ENCODE peak calls at places on chromosomes 4 and X, in nine cellular contexts. H, D, F, X, G, A, Y, L and P are unnamed samples.

GRCh38 chrX:55715847-55716246 is 1.7 kb upstream of the RRAGB start:
- DNase-seq in H (no peak), D (no peak), F (no peak), X (no peak), G (no peak), A (peak), Y (no peak), L (no peak), P (no peak)

GRCh38 chr4:176641237-176641636 is 151.5 kb downstream of the VEGFC start:
- DNase-seq in H (peak), D (no peak), F (no peak), X (no peak), G (peak), A (no peak), Y (no peak), L (no peak), P (no peak)

GRCh38 chr4:110484767-110485166 is 8.8 kb downstream of the ENPEP start:
- DNase-seq in H (peak), D (no peak), F (no peak), X (no peak), G (peak), A (no peak), Y (no peak), L (no peak), P (no peak)

GRCh38 chrX:45129055-45129454 is 71.6 kb downstream of the DIPK2B start:
- DNase-seq in H (no peak), D (no peak), F (no peak), X (no peak), G (no peak), A (no peak), Y (no peak), L (no peak), P (no peak)

GRCh38 chr4:99324978-99325377 is 3.8 kb upstream of the ADH1B start:
- DNase-seq in H (peak), D (peak), F (peak), X (no peak), G (peak), A (peak), Y (peak), L (no peak), P (no peak)

GRCh38 chr4:152273343-152273742 is 262.5 kb downstream of the FBXW7 start:
- DNase-seq in H (no peak), D (no peak), F (no peak), X (no peak), G (peak), A (no peak), Y (no peak), L (no peak), P (no peak)

GRCh38 chr4:3470244-3471097 is 7.4 kb downstream of the DOK7 start:
- DNase-seq in H (peak), D (no peak), F (no peak), X (no peak), G (peak), A (no peak), Y (no peak), L (no peak), P (no peak)

GRCh38 chr4:3232871-3233271 is 16.1 kb upstream of the MSANTD1 start:
- DNase-seq in H (no peak), D (no peak), F (no peak), X (no peak), G (no peak), A (no peak), Y (no peak), L (no peak), P (no peak)

GRCh38 chr4:124334119-124334518 is 378.4 kb downstream of the ANKRD50 start:
- DNase-seq in H (peak), D (no peak), F (no peak), X (no peak), G (peak), A (peak), Y (no peak), L (no peak), P (no peak)

GRCh38 chrX:136643243-136643642 is 4.7 kb upstream of the CD40LG start:
- DNase-seq in H (no peak), D (no peak), F (no peak), X (no peak), G (no peak), A (no peak), Y (no peak), L (no peak), P (no peak)

GRCh38 chrX:114532093-114532805 is 51.6 kb upstream of the HTR2C start:
- DNase-seq in H (peak), D (no peak), F (no peak), X (no peak), G (no peak), A (no peak), Y (no peak), L (no peak), P (no peak)

DNA sequence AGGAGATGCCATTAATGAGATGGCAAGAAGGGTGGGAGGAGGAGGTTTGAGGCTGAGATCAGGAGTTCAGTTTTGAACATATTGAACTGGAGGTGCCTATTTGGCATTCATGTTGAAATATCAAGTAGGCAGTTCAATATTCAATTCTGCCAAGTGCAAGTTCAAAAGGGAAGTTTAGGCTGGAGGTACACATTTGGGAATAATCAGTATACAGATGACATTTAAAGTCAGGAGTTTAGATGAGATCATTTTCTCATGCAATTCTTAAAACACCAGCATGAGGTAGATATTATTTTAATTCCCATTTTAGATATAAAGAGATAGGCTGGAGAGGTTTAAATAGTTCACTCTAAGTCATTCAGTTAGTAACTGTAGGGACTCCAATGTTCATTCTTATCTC is 26.1 kb downstream of the COQ2 start:
- DNase-seq in H (no peak), D (no peak), F (no peak), X (no peak), G (no peak), A (no peak), Y (no peak), L (no peak), P (no peak)
- H3K27ac ChIP-seq in H (peak), D (no peak), F (no peak), X (no peak), G (no peak), A (no peak), Y (no peak), L (no peak), P (no peak)

GRCh38 chr4:180557348-180557747 is 1685.9 kb upstream of the TENM3 start:
- DNase-seq in H (no peak), D (no peak), F (no peak), X (no peak), G (no peak), A (peak), Y (no peak), L (no peak), P (no peak)

GRCh38 chr4:180560896-180561295 is 1682.3 kb upstream of the TENM3 start:
- DNase-seq in H (peak), D (no peak), F (no peak), X (no peak), G (peak), A (no peak), Y (no peak), L (no peak), P (no peak)

GRCh38 chr4:180563977-180564376 is 1679.2 kb upstream of the TENM3 start:
- DNase-seq in H (peak), D (no peak), F (no peak), X (no peak), G (no peak), A (no peak), Y (peak), L (no peak), P (no peak)

DNA sequence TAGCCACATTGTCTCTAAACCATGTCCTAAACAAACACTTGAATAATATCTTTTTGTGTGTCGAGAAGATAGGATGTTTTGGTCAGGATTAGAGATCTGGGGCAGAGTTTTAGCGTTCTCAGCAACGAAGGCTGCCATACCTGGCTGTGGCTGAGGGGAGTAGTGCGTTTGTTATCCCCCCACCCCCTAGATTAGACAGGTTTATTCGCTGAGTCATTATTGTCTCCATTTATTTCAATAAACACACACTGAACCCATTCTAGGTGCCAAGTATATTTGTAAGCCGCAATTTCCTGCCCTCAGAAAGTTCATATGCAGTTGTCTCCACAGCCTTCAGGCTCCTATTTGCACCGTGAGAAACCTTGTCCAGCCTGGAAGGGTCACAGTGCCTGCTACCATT is 1684.8 kb upstream of the TENM3 start:
- DNase-seq in H (no peak), D (no peak), F (no peak), X (no peak), G (no peak), A (peak), Y (no peak), L (no peak), P (no peak)
- H3K27ac ChIP-seq in H (no peak), D (no peak), F (no peak), X (no peak), G (no peak), A (no peak), Y (no peak), L (no peak), P (no peak)

DNA sequence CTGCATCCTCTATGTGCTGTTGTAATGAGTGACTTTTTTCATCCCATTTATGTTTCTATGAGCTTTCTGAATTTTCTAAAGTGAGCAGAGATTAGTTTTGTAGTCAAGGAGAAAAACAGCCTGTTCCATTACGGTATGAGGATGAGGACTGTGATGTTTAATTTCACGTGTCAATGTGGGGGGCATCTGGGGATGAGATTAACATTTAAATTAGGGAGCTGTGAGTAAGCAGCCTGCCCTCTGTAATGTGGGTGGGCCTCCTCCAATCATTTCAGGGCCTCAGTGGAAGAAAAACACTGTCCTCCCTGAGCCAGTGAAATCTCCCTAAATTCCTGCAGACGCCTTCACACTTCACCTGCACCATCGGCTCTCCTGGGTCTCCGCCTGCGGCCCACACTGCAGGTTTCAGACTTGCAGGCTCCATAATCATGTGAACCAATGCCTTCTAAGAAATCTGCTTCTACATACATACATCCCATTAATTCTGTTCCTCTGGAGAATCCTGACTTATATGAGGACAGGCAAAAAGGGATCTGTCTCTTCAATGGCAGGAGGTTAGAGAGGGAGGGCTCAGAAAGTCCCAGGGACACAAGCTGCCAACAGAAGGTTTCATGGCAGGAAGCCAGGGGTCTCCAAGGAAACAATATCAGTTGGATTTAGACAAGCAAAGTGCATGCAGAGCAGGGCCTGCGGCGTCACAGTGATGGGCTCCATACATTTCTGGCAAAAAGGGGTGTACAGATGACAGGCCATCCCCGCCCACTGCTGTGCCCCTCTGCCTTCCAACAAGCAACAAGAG is 121.6 kb downstream of the AFAP1 start:
- DNase-seq in H (peak), D (no peak), F (no peak), X (no peak), G (peak), A (no peak), Y (peak), L (no peak), P (no peak)
- H3K27ac ChIP-seq in H (no peak), D (no peak), F (no peak), X (no peak), G (peak), A (no peak), Y (peak), L (peak), P (no peak)

DNA sequence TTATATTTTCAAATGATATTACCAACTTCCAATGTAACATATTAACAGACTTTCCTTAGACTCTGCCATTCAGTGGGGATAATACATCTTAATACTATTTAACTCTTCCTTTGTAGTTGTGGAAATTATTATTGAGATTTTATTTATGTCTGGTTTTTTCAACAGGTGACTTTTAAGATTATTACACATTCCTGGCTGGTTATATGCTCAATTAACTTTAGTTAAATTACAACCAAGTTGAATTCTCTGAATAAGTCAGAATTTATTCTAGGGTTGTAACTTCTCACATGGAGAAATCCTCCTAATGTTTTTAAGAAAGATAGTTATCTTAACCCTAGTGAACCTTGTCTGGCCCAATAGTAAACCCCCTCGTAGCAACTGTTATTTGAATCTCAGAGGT is 107.3 kb downstream of the SLC10A6 start:
- DNase-seq in H (no peak), D (no peak), F (no peak), X (no peak), G (no peak), A (no peak), Y (no peak), L (no peak), P (no peak)
- H3K27ac ChIP-seq in H (no peak), D (no peak), F (no peak), X (no peak), G (no peak), A (no peak), Y (no peak), L (no peak), P (no peak)

GRCh38 chr4:135283934-135284333 is 1082.3 kb upstream of the PABPC4L start:
- DNase-seq in H (no peak), D (no peak), F (no peak), X (no peak), G (no peak), A (no peak), Y (no peak), L (no peak), P (no peak)
- H3K27ac ChIP-seq in H (no peak), D (no peak), F (no peak), X (no peak), G (no peak), A (no peak), Y (no peak), L (no peak), P (no peak)

GRCh38 chr4:77040265-77040664 is 35.5 kb downstream of the CCNI start:
- DNase-seq in H (peak), D (no peak), F (no peak), X (no peak), G (peak), A (no peak), Y (no peak), L (no peak), P (no peak)

GRCh38 chr4:77044458-77045124 is 31.2 kb downstream of the CCNI start:
- DNase-seq in H (peak), D (no peak), F (no peak), X (peak), G (peak), A (peak), Y (no peak), L (no peak), P (no peak)

GRCh38 chr4:77040856-77041576 is 34.8 kb downstream of the CCNI start:
- DNase-seq in H (peak), D (no peak), F (no peak), X (no peak), G (peak), A (no peak), Y (no peak), L (no peak), P (no peak)

GRCh38 chr4:77045490-77045889 is 30.3 kb downstream of the CCNI start:
- DNase-seq in H (peak), D (no peak), F (no peak), X (no peak), G (peak), A (peak), Y (no peak), L (no peak), P (no peak)

GRCh38 chr4:77043507-77044131 is 32.2 kb downstream of the CCNI start:
- DNase-seq in H (no peak), D (no peak), F (no peak), X (no peak), G (peak), A (no peak), Y (peak), L (no peak), P (no peak)
- H3K27ac ChIP-seq in H (no peak), D (no peak), F (peak), X (no peak), G (peak), A (no peak), Y (peak), L (no peak), P (no peak)

DNA sequence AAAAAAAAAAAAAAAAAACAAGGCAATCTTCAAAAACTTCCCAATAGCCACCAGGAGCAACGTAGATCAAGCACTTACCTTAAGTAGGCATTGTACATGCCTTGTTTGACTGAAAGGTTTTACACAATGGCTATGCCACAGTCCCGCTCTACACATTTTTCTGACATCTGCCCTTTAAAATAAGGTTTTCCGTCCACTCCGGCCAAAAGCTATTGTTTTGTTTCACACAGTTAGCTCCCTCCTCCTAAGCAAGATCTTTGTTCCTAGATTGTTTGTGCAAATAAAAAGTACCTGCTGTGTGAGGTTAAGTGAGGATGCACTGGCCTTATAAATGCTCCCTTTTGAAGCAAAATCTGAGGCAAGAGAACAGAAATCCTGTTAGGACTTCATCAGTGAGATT is 11.8 kb downstream of the SCD5 start:
- DNase-seq in H (no peak), D (no peak), F (no peak), X (no peak), G (no peak), A (no peak), Y (no peak), L (no peak), P (no peak)
- H3K27ac ChIP-seq in H (no peak), D (no peak), F (no peak), X (no peak), G (no peak), A (no peak), Y (no peak), L (peak), P (peak)

DNA sequence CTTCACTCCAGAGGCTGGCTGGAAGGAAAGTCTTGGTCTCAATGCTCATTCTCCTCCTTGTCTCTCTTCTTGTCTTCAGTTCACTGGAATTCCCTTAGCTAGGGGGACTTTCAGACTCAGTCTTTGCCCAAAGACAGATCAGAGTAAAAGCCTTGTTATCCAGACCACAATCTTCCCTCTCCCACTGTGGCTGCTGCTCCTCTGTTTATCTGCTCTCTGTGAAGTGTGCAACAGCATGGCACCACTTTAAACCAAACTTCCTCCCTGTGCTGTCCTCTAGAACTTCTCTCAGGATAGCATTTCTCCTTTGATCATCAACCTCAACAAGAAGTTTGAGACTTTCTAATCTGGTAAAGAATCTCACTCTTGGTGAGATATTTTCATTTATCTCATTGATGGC is 530.1 kb upstream of the SLIT2 start:
- DNase-seq in H (no peak), D (no peak), F (no peak), X (no peak), G (no peak), A (no peak), Y (no peak), L (no peak), P (no peak)
- H3K27ac ChIP-seq in H (no peak), D (no peak), F (no peak), X (no peak), G (no peak), A (no peak), Y (no peak), L (no peak), P (no peak)

DNA sequence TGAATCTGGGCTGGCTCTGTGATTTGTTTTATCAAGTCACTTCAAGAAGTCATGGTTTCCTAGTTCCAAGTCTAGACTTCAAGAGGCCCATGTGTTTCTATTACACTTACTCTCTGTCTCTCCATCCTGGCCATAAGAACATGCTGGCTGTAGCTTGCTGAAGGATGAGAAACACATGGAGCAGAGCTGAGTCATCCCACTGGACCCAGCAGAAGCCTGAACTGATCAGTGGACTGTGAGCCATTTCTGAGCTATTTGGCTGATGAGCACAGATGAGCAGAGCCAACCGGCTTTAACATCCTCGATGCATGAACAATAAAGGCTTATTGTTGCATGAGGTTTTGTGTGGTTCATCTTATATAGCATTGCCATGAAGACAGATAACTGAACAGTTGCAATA is 290.6 kb upstream of the BOD1L1 start:
- DNase-seq in H (peak), D (peak), F (no peak), X (no peak), G (peak), A (no peak), Y (peak), L (no peak), P (no peak)
- H3K27ac ChIP-seq in H (peak), D (peak), F (no peak), X (no peak), G (peak), A (no peak), Y (no peak), L (no peak), P (no peak)

DNA sequence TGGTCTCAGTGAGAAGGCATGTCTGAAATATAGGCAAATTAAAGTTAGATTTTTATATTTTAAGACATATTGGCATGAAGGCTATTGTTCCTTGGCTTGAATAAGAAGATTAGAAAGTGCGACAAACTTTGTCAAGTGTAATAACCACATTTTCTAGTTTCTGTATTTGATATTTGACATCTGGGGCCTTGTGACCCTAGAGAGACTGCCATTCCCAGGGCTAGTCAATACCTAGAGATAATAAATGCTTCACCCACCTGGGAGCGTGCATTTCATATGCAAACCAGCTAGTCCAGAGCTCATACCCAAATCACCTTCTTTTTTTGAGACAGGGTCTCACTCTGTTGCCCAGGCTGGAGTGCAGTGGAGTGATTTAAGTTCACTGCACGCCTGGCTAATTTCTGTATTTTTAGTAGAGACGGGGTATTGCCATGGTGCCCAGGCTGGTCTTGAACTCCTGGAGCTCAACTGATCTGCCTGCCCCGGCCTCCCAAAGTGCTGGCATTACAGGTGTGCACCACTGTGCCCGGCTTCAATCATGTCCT is 62.6 kb downstream of the COQ2 start:
- DNase-seq in H (no peak), D (no peak), F (no peak), X (no peak), G (no peak), A (no peak), Y (no peak), L (no peak), P (no peak)
- H3K27ac ChIP-seq in H (no peak), D (no peak), F (no peak), X (no peak), G (no peak), A (no peak), Y (no peak), L (no peak), P (no peak)